ENCODE peak calls at places on chromosomes 6 and 20, in nine cellular contexts. J is left ventricle myocardium superior; H is AG10803; L is naive thymus-derived CD8-positive, alpha-beta T cell; K is activated CD4-positive, CD25-positive, alpha-beta regulatory T cell; P is occipital lobe; I is activated CD4-positive, alpha-beta T cell treated with anti-CD3 and anti-CD28 coated beads, Interleukin-2, amount 50 U/mL, for 24 hours; C is brain microvascular endothelial cell; W is EH. X is an unnamed sample.

GRCh38 chr20:13220194-13220856 is 749 bp upstream of the ISM1 start:
- DNase-seq in J (peak), H (peak), L (no peak), K (no peak), P (no peak), I (peak), C (no peak), W (peak), X (peak)

GRCh38 chr6:10719386-10720228 is 3.3 kb upstream of the TMEM14C start:
- DNase-seq in J (peak), H (peak), L (peak), K (no peak), P (no peak), I (no peak), C (peak), W (peak), X (no peak)

GRCh38 chr6:30862156-30862875 is 22.0 kb upstream of the DDR1 start:
- DNase-seq in J (no peak), H (peak), L (no peak), K (no peak), P (no peak), I (no peak), C (no peak), W (peak), X (peak)

GRCh38 chr6:56814308-56814707 is 140.6 kb upstream of the BEND6 start:
- DNase-seq in J (no peak), H (no peak), L (no peak), K (no peak), P (no peak), I (no peak), C (no peak), W (no peak), X (no peak)

GRCh38 chr20:22800161-22800560 is 215.8 kb upstream of the FOXA2 start:
- DNase-seq in J (no peak), H (no peak), L (no peak), K (no peak), P (no peak), I (no peak), C (no peak), W (no peak), X (no peak)

GRCh38 chr6:84019812-84020211 is 13.8 kb upstream of the MRAP2 start:
- DNase-seq in J (no peak), H (no peak), L (no peak), K (no peak), P (no peak), I (no peak), C (no peak), W (no peak), X (no peak)

GRCh38 chr6:75943381-75943780 is 129.1 kb downstream of the IMPG1 start:
- DNase-seq in J (no peak), H (no peak), L (no peak), K (no peak), P (no peak), I (no peak), C (no peak), W (no peak), X (no peak)

GRCh38 chr20:57493091-57493615 is 31.8 kb downstream of the CTCFL start:
- DNase-seq in J (no peak), H (no peak), L (no peak), K (no peak), P (no peak), I (no peak), C (no peak), W (no peak), X (no peak)

GRCh38 chr6:139888691-139889122 is 514.3 kb upstream of the CITED2 start:
- DNase-seq in J (no peak), H (peak), L (no peak), K (no peak), P (no peak), I (no peak), C (no peak), W (peak), X (peak)

GRCh38 chr20:38229376-38230252 is 30.9 kb downstream of the KIAA1755 start:
- DNase-seq in J (no peak), H (no peak), L (no peak), K (no peak), P (no peak), I (no peak), C (no peak), W (peak), X (peak)

GRCh38 chr6:158321960-158322359 is 9.7 kb downstream of the TULP4 start:
- DNase-seq in J (no peak), H (peak), L (no peak), K (no peak), P (no peak), I (no peak), C (peak), W (peak), X (peak)